ENCODE peak calls at places on chromosome 10, in four cellular contexts. One of them, this sample, is unnamed.

GRCh38 chr10:69435966-69436520 is 15.2 kb upstream of the TSPAN15 start:
- DNase-seq in K562: no peak
- DNase-seq in HepG2: no peak
- DNase-seq in A549: no peak
- DNase-seq in this sample: no peak

GRCh38 chr10:29858352-29859267 is 200.8 kb downstream of the JCAD start:
- DNase-seq in HepG2: peak; percentile 34
- DNase-seq in A549: peak; percentile 70
- DNase-seq in K562: no peak
- DNase-seq in this sample: no peak

GRCh38 chr10:67621834-67622233 is 74.2 kb downstream of the CTNNA3 start:
- DNase-seq in HepG2: no peak
- DNase-seq in A549: no peak
- DNase-seq in K562: no peak
- DNase-seq in this sample: no peak

GRCh38 chr10:29862926-29863614 is 196.3 kb downstream of the JCAD start:
- DNase-seq in HepG2: no peak
- DNase-seq in K562: no peak
- DNase-seq in A549: no peak
- DNase-seq in this sample: no peak

GRCh38 chr10:24215193-24215592 is 6.3 kb downstream of the KIAA1217 start:
- DNase-seq in HepG2: no peak
- DNase-seq in K562: no peak
- DNase-seq in A549: no peak
- DNase-seq in this sample: no peak

GRCh38 chr10:3077506-3077905 is 10.2 kb downstream of the PFKP start:
- DNase-seq in K562: no peak
- DNase-seq in HepG2: no peak
- DNase-seq in A549: no peak
- DNase-seq in this sample: no peak

GRCh38 chr10:77641788-77642397 is 4.3 kb upstream of the KCNMA1 start:
- DNase-seq in A549: peak; percentile 75
- DNase-seq in HepG2: peak; percentile 63
- DNase-seq in K562: peak; percentile 81
- DNase-seq in this sample: no peak

GRCh38 chr10:69792361-69792760 is 9.3 kb upstream of the COL13A1 start:
- DNase-seq in HepG2: no peak
- DNase-seq in K562: no peak
- DNase-seq in A549: no peak
- DNase-seq in this sample: no peak

GRCh38 chr10:24762966-24763623 is 39.4 kb upstream of the ARHGAP21 start:
- DNase-seq in K562: no peak
- DNase-seq in HepG2: peak; percentile 64
- DNase-seq in A549: peak; percentile 23
- DNase-seq in this sample: no peak

GRCh38 chr10:51900180-51900579 is 200.8 kb upstream of the CSTF2T start:
- DNase-seq in HepG2: no peak
- DNase-seq in A549: no peak
- DNase-seq in K562: no peak
- DNase-seq in this sample: no peak

GRCh38 chr10:127570036-127570435 is 20.9 kb downstream of the NPS start:
- DNase-seq in A549: no peak
- DNase-seq in HepG2: no peak
- DNase-seq in K562: no peak
- DNase-seq in this sample: no peak

GRCh38 chr10:120426306-120426705 is 30.7 kb upstream of the PLPP4 start:
- DNase-seq in K562: no peak
- DNase-seq in A549: no peak
- DNase-seq in HepG2: no peak
- DNase-seq in this sample: no peak

GRCh38 chr10:124150807-124151417 is 57.5 kb upstream of the CHST15 start:
- DNase-seq in A549: no peak
- DNase-seq in K562: no peak
- DNase-seq in HepG2: no peak
- DNase-seq in this sample: no peak

GRCh38 chr10:80382989-80383388 is 25.4 kb upstream of the PRXL2A start:
- DNase-seq in K562: peak; percentile 57
- DNase-seq in A549: peak; percentile 36
- DNase-seq in HepG2: peak; percentile 40
- DNase-seq in this sample: peak; percentile 19
- TF ChIP-seq CHD4 in K562: no peak
- TF ChIP-seq CHD4 in A549: no peak
- TF ChIP-seq CHD4 in HepG2: no peak
- TF ChIP-seq CHD4 in this sample: no peak

GRCh38 chr10:87659571-87660483 is at the start of gene PAPSS2:
- DNase-seq in HepG2: no peak
- DNase-seq in K562: no peak
- DNase-seq in A549: peak; percentile 42
- DNase-seq in this sample: no peak
- TF ChIP-seq CHD4 in HepG2: no peak
- TF ChIP-seq CHD4 in K562: no peak
- TF ChIP-seq CHD4 in A549: no peak
- TF ChIP-seq CHD4 in this sample: no peak

DNA sequence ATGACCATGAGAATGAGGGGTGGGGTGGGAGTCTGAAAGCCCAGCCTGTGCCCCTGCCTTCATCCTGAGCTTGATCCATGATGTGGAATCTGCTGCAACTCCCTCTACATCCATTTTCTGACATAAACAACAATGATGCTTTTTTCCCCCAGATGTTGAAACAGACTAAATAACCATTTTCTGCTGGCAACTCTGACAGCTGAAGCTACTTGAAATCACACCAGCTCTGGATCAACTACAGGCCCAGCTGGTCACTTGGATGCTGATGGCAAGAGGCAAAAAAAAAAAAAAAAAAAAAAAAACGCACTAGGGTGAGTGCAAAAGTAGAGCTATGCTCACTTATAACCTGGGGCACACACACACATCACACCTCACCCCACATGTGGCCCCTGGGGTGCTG is 74.1 kb downstream of the FAM107B start:
- DNase-seq in A549: no peak
- DNase-seq in HepG2: no peak
- DNase-seq in K562: no peak
- DNase-seq in this sample: no peak
- TF ChIP-seq CHD4 in A549: no peak
- TF ChIP-seq CHD4 in HepG2: no peak
- TF ChIP-seq CHD4 in K562: no peak
- TF ChIP-seq CHD4 in this sample: no peak

GRCh38 chr10:95264227-95265051 is 26.4 kb downstream of the PDLIM1 start:
- DNase-seq in HepG2: no peak
- DNase-seq in A549: no peak
- DNase-seq in K562: no peak
- DNase-seq in this sample: no peak

GRCh38 chr10:95268438-95268837 is 22.4 kb downstream of the PDLIM1 start:
- DNase-seq in HepG2: no peak
- DNase-seq in K562: no peak
- DNase-seq in A549: no peak
- DNase-seq in this sample: no peak

GRCh38 chr10:95265572-95265971 is 25.2 kb downstream of the PDLIM1 start:
- DNase-seq in K562: no peak
- DNase-seq in HepG2: no peak
- DNase-seq in A549: no peak
- DNase-seq in this sample: no peak

GRCh38 chr10:95267261-95267660 is 23.5 kb downstream of the PDLIM1 start:
- DNase-seq in HepG2: no peak
- DNase-seq in K562: no peak
- DNase-seq in A549: no peak
- DNase-seq in this sample: no peak

DNA sequence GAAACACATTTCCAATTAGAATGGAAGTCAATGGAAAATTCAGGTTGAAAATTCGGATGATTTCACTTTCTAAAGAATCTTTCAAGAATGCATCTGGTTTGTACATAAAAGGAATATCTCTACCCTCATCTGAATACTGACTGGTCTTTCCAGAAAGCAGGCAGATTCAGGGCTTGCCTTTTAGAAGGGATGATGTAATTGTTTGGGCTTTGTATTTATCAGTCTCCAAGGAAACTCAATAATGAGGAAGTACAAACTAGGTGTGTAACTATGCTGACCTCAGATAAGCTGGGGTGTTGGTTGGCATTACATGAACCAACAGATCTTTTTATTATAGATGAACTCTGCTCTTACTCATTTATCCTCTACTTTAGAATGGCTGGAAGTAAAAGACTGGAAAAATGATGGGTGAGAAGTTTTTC is 24.1 kb downstream of the PDLIM1 start:
- DNase-seq in K562: peak; percentile 65
- DNase-seq in A549: peak; percentile 89
- DNase-seq in HepG2: peak; percentile 76
- DNase-seq in this sample: no peak
- TF ChIP-seq CHD4 in K562: no peak
- TF ChIP-seq CHD4 in A549: no peak
- TF ChIP-seq CHD4 in HepG2: no peak
- TF ChIP-seq CHD4 in this sample: no peak

DNA sequence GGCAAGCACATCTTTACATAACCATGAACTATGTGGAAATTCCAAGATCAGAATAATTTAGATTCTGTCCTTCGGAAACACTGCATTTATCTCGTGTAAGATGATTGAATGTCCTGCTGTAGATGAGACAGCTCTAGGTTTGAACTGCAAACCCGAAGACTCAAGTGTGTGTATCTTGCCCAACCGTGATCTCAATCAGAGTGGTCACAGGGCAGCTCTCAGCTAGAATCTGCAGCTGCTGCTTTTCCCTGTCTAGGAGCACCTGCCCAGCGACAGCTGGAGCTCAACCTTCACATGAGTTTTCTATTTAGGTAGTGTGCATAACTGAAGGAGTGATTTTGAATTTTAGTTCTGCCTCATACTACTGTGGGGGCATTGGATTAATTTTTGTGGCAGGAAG is 17.5 kb upstream of the KIF20B start:
- DNase-seq in K562: no peak
- DNase-seq in HepG2: no peak
- DNase-seq in A549: no peak
- DNase-seq in this sample: no peak
- TF ChIP-seq CHD4 in K562: no peak
- TF ChIP-seq CHD4 in HepG2: no peak
- TF ChIP-seq CHD4 in A549: no peak
- TF ChIP-seq CHD4 in this sample: no peak

GRCh38 chr10:61760943-61761824 is 98.5 kb downstream of the CABCOCO1 start:
- DNase-seq in A549: no peak
- DNase-seq in K562: peak; percentile 41
- DNase-seq in HepG2: no peak
- DNase-seq in this sample: no peak
- TF ChIP-seq CHD4 in A549: no peak
- TF ChIP-seq CHD4 in K562: no peak
- TF ChIP-seq CHD4 in HepG2: no peak
- TF ChIP-seq CHD4 in this sample: no peak

DNA sequence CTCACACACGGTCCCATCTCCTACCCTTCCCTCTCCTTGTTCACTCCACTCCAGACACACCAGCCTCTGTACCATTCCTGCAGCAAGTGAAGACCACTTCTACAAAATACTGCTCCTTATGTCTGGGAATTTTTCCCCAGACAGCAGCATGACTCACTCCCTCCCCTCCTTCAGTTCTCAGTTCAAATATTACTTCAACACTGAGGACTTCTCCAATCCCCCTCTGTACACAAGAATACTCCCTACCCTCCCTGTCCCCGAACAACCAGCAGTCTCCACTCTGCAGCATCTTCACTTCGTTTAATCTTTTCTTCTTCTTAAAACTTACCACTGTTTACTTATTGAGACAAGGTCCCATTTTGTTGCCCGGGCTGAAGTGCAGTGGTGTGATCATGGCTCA is 473.9 kb downstream of the GPAM start:
- DNase-seq in HepG2: no peak
- DNase-seq in A549: no peak
- DNase-seq in K562: no peak
- DNase-seq in this sample: no peak
- TF ChIP-seq CHD4 in HepG2: no peak
- TF ChIP-seq CHD4 in A549: no peak
- TF ChIP-seq CHD4 in K562: no peak
- TF ChIP-seq CHD4 in this sample: no peak

This sample was measured in GM12878.